ENCODE peak calls at places on chromosome 14, in nine cellular contexts. X is T-helper 1 cell; Z is CD8-positive, alpha-beta T cell; I is fibroblast of pulmonary artery; E is HEK293T; K is NCI-H510A treated with DMSO at 0.1 percent for 48 hours; U is ACHN; N is A549; S is NCI-H2081. M is an unnamed sample.

GRCh38 chr14:69948311-69948710 is 69.1 kb downstream of the SMOC1 start:
- DNase-seq in X (no peak), Z (no peak), I (no peak), E (no peak), K (no peak), U (no peak), N (no peak), S (no peak), M (no peak)

GRCh38 chr14:90996967-90997366 is 63.5 kb downstream of the RPS6KA5 start:
- DNase-seq in X (no peak), Z (no peak), I (no peak), E (no peak), K (no peak), U (no peak), N (no peak), S (no peak), M (no peak)

GRCh38 chr14:35435177-35435576 is 30.6 kb upstream of the NFKBIA start:
- DNase-seq in X (no peak), Z (no peak), I (no peak), E (no peak), K (no peak), U (peak; percentile 32), N (no peak), S (no peak), M (no peak)

GRCh38 chr14:41606249-41607118 is at the start of gene LRFN5:
- DNase-seq in X (no peak), Z (no peak), I (peak; percentile 59), E (peak; percentile 28), K (peak; percentile 49), U (no peak), N (no peak), S (peak; percentile 23), M (no peak)

GRCh38 chr14:88551094-88551870 is 3.5 kb downstream of the PTPN21 start:
- DNase-seq in X (no peak), Z (no peak), I (peak; percentile 90), E (peak; percentile 80), K (peak; percentile 53), U (peak; percentile 81), N (peak; percentile 91), S (peak; percentile 90), M (no peak)

GRCh38 chr14:89641495-89642162 is 224.6 kb upstream of the FOXN3 start:
- DNase-seq in X (no peak), Z (no peak), I (no peak), E (no peak), K (peak; percentile 42), U (no peak), N (no peak), S (no peak), M (no peak)

GRCh38 chr14:61460853-61461611 is 139.7 kb downstream of the PRKCH start:
- DNase-seq in X (no peak), Z (no peak), I (no peak), E (no peak), K (peak; percentile 58), U (no peak), N (no peak), S (no peak), M (no peak)

GRCh38 chr14:90675399-90675798 is 140.8 kb downstream of the TTC7B start:
- DNase-seq in X (no peak), Z (no peak), I (peak; percentile 36), E (no peak), K (no peak), U (peak; percentile 14), N (no peak), S (no peak), M (no peak)

GRCh38 chr14:92980866-92981265 is 57.9 kb downstream of the CHGA start:
- DNase-seq in X (no peak), Z (no peak), I (no peak), E (no peak), K (no peak), U (no peak), N (no peak), S (no peak), M (no peak)

GRCh38 chr14:75689012-75689411 is 28.0 kb downstream of the TTLL5 start:
- DNase-seq in X (no peak), Z (no peak), I (peak; percentile 75), E (no peak), K (no peak), U (no peak), N (no peak), S (no peak), M (no peak)

GRCh38 chr14:94601961-94602391 is 10.2 kb upstream of the SERPINA3 start:
- DNase-seq in X (no peak), Z (no peak), I (peak; percentile 96), E (no peak), K (no peak), U (peak; percentile 54), N (peak; percentile 49), S (no peak), M (no peak)

GRCh38 chr14:74888164-74889158 is 6.7 kb downstream of the DLST start:
- DNase-seq in X (no peak), Z (no peak), I (no peak), E (no peak), K (no peak), U (no peak), N (no peak), S (no peak), M (no peak)

GRCh38 chr14:106204063-106204462 is 677.7 kb downstream of the TMEM121 start:
- DNase-seq in X (no peak), Z (no peak), I (no peak), E (no peak), K (no peak), U (no peak), N (no peak), S (no peak), M (no peak)

GRCh38 chr14:91796622-91797347 is 64.9 kb upstream of the CATSPERB start:
- DNase-seq in X (no peak), Z (no peak), I (peak; percentile 1), E (no peak), K (no peak), U (no peak), N (no peak), S (no peak), M (no peak)

GRCh38 chr14:58100735-58101368 is 51.2 kb downstream of the ARMH4 start:
- DNase-seq in X (no peak), Z (no peak), I (peak; percentile 53), E (no peak), K (no peak), U (no peak), N (no peak), S (no peak), M (no peak)

GRCh38 chr14:105537580-105538474 is 11.4 kb downstream of the TMEM121 start:
- DNase-seq in X (peak; percentile 47), Z (peak; percentile 61), I (no peak), E (peak; percentile 88), K (peak; percentile 11), U (peak; percentile 31), N (peak; percentile 77), S (peak; percentile 46), M (no peak)

GRCh38 chr14:100294963-100295330 is 11.3 kb downstream of the SLC25A29 start:
- DNase-seq in X (no peak), Z (no peak), I (no peak), E (no peak), K (no peak), U (no peak), N (no peak), S (no peak), M (no peak)

GRCh38 chr14:22380511-22381455 is 208.2 kb downstream of the DAD1 start:
- DNase-seq in X (no peak), Z (no peak), I (no peak), E (no peak), K (no peak), U (no peak), N (no peak), S (no peak), M (no peak)

GRCh38 chr14:101503431-101504095 is 57.7 kb upstream of the DIO3 start:
- DNase-seq in X (no peak), Z (no peak), I (no peak), E (no peak), K (no peak), U (no peak), N (no peak), S (no peak), M (no peak)

GRCh38 chr14:20873370-20874177 is 17.6 kb upstream of the RNASE3 start:
- DNase-seq in X (peak; percentile 45), Z (peak; percentile 47), I (peak; percentile 85), E (peak; percentile 77), K (no peak), U (peak; percentile 34), N (peak; percentile 33), S (peak; percentile 32), M (no peak)

GRCh38 chr14:35963209-35963608 is 137.1 kb downstream of the BRMS1L start:
- DNase-seq in X (no peak), Z (no peak), I (no peak), E (peak; percentile 25), K (no peak), U (peak; percentile 22), N (peak; percentile 10), S (no peak), M (no peak)

GRCh38 chr14:102221026-102221425 is 81.3 kb downstream of the WDR20 start:
- DNase-seq in X (no peak), Z (no peak), I (peak; percentile 27), E (no peak), K (no peak), U (no peak), N (no peak), S (no peak), M (no peak)

GRCh38 chr14:89432226-89432625 is 15.2 kb upstream of the FOXN3 start:
- DNase-seq in X (no peak), Z (no peak), I (no peak), E (no peak), K (peak; percentile 86), U (no peak), N (no peak), S (peak; percentile 53), M (no peak)

GRCh38 chr14:30874120-30874998 is at the start of gene COCH:
- DNase-seq in X (no peak), Z (no peak), I (no peak), E (peak; percentile 60), K (peak; percentile 26), U (peak; percentile 53), N (peak; percentile 74), S (peak; percentile 82), M (no peak)

GRCh38 chr14:65465584-65465983 is 53.1 kb downstream of the FUT8 start:
- DNase-seq in X (no peak), Z (no peak), I (no peak), E (no peak), K (peak; percentile 33), U (no peak), N (no peak), S (no peak), M (no peak)

GRCh38 chr14:59463773-59464650 is 1.2 kb downstream of the GPR135 start:
- DNase-seq in X (no peak), Z (no peak), I (no peak), E (no peak), K (peak; percentile 52), U (no peak), N (no peak), S (no peak), M (no peak)

GRCh38 chr14:94120667-94121335 is 8.6 kb downstream of the IFI27L2 start:
- DNase-seq in X (no peak), Z (no peak), I (peak; percentile 43), E (no peak), K (no peak), U (no peak), N (no peak), S (no peak), M (no peak)

M was measured in LNCaP clone FGC.